ENCODE peak calls at places on chromosomes 16 and 17, in nine cellular contexts. E is stimulated activated CD4-positive, alpha-beta T cell treated with anti-CD3 and anti-CD28 coated beads, Interleukin-2, amount 100 ng/mL, for 24 hours; D is activated CD4-positive, CD25-positive, alpha-beta regulatory T cell; U is left cardiac atrium; H is fibroblast of villous mesenchyme; M is AG04449; K is skeletal muscle cell; B is activated CD8-positive, alpha-beta T cell treated with anti-CD3 and anti-CD28 coated beads for 36 hours; T is activated T-helper 1 cell treated with Interleukin-2 at 50 U/mL for 16 hours. S is an unnamed sample.
A peak's percentile ranks its signal among the peaks of the same experiment; 100 is the strongest.

GRCh38 chr17:7548585-7549400 is at the start of gene TNFSF12:
- DNase-seq in E (peak; percentile 66), D (peak; percentile 44), U (peak; percentile 76), H (peak; percentile 23), M (no peak), K (no peak), B (peak; percentile 76), T (peak; percentile 42), S (peak; percentile 35)

GRCh38 chr16:11361751-11362742 is 16.8 kb downstream of the RMI2 start:
- DNase-seq in E (peak; percentile 43), D (no peak), U (no peak), H (no peak), M (no peak), K (no peak), B (peak; percentile 59), T (no peak), S (no peak)

GRCh38 chr17:46964315-46965265 is 14.5 kb downstream of the RPRML start:
- DNase-seq in E (no peak), D (no peak), U (no peak), H (peak; percentile 39), M (no peak), K (no peak), B (no peak), T (no peak), S (no peak)

GRCh38 chr16:27597361-27597760 is 47.4 kb downstream of the KATNIP start:
- DNase-seq in E (no peak), D (no peak), U (no peak), H (no peak), M (no peak), K (no peak), B (no peak), T (no peak), S (no peak)

GRCh38 chr17:8781784-8782575 is 17.2 kb downstream of the MFSD6L start:
- DNase-seq in E (no peak), D (no peak), U (no peak), H (no peak), M (no peak), K (no peak), B (no peak), T (no peak), S (no peak)

GRCh38 chr17:2684549-2684948 is 27.0 kb downstream of the CLUH start:
- DNase-seq in E (no peak), D (no peak), U (no peak), H (no peak), M (no peak), K (no peak), B (no peak), T (no peak), S (no peak)

GRCh38 chr17:83006515-83007455 is 72.6 kb upstream of the METRNL start:
- DNase-seq in E (no peak), D (no peak), U (no peak), H (peak; percentile 19), M (no peak), K (no peak), B (no peak), T (no peak), S (no peak)

GRCh38 chr17:79435296-79435695 is 175.6 kb downstream of the RBFOX3 start:
- DNase-seq in E (no peak), D (no peak), U (no peak), H (no peak), M (no peak), K (no peak), B (no peak), T (no peak), S (no peak)

GRCh38 chr17:29622337-29623282 is at the start of gene CORO6:
- DNase-seq in E (peak; percentile 79), D (peak; percentile 42), U (peak; percentile 72), H (peak; percentile 42), M (no peak), K (no peak), B (peak; percentile 77), T (peak; percentile 55), S (no peak)

GRCh38 chr17:50177476-50177875 is 11.7 kb downstream of the SGCA start:
- DNase-seq in E (no peak), D (no peak), U (no peak), H (no peak), M (no peak), K (no peak), B (no peak), T (no peak), S (no peak)

GRCh38 chr17:1231456-1231855 is 38.8 kb upstream of the BHLHA9 start:
- DNase-seq in E (no peak), D (no peak), U (peak; percentile 52), H (peak; percentile 41), M (no peak), K (no peak), B (no peak), T (no peak), S (no peak)

GRCh38 chr16:10964039-10964890 is 19.9 kb downstream of the CLEC16A start:
- DNase-seq in E (peak; percentile 91), D (peak; percentile 68), U (peak; percentile 82), H (peak; percentile 85), M (no peak), K (no peak), B (peak; percentile 85), T (peak; percentile 65), S (peak; percentile 78)

GRCh38 chr16:66289986-66290385 is 76.5 kb upstream of the CDH5 start:
- DNase-seq in E (no peak), D (no peak), U (no peak), H (no peak), M (no peak), K (no peak), B (no peak), T (no peak), S (no peak)

GRCh38 chr17:60173304-60173807 is 23.6 kb downstream of the CA4 start:
- DNase-seq in E (no peak), D (no peak), U (no peak), H (peak; percentile 13), M (no peak), K (no peak), B (no peak), T (no peak), S (no peak)

GRCh38 chr17:82752371-82753200 is 721 bp downstream of the TBCD start:
- DNase-seq in E (no peak), D (no peak), U (no peak), H (peak; percentile 43), M (no peak), K (no peak), B (peak; percentile 42), T (peak; percentile 37), S (no peak)

GRCh38 chr17:44122825-44123355 is 551 bp downstream of the HDAC5 start:
- DNase-seq in E (peak; percentile 26), D (no peak), U (no peak), H (no peak), M (no peak), K (no peak), B (peak; percentile 37), T (no peak), S (no peak)